ENCODE peak calls at places on chromosomes 13 and 19, in six cellular contexts. S, Z, O, C, J and Y are unnamed samples.
A peak's percentile ranks its signal among the peaks of the same experiment; 100 is the strongest.

GRCh38 chr19:15324791-15325519 is 7.4 kb downstream of the BRD4 start:
- DNase-seq in J (no peak), C (no peak), Z (no peak), S (no peak), O (no peak), Y (no peak)

GRCh38 chr13:39970177-39970846 is 314.9 kb downstream of the COG6 start:
- DNase-seq in J (no peak), C (no peak), O (no peak), Z (no peak), S (no peak), Y (no peak)

GRCh38 chr13:110680852-110681251 is 25.1 kb downstream of the CARS2 start:
- DNase-seq in J (peak; percentile 41), S (peak; percentile 43), O (peak; percentile 10), Z (peak; percentile 31), C (no peak), Y (peak; percentile 69)

GRCh38 chr19:41691268-41691970 is 3.3 kb upstream of the CEACAM7 start:
- DNase-seq in J (no peak), O (no peak), Z (peak; percentile 51), C (no peak), S (peak; percentile 76), Y (peak; percentile 67)

GRCh38 chr19:31449379-31449778 is 100.1 kb upstream of the TSHZ3 start:
- DNase-seq in O (no peak), Z (no peak), J (no peak), C (no peak), S (no peak), Y (no peak)

GRCh38 chr13:50691176-50691681 is 152.3 kb downstream of the DLEU7 start:
- DNase-seq in Z (no peak), S (no peak), O (no peak), C (no peak), J (no peak), Y (no peak)

GRCh38 chr13:48000559-48001126 is 430 bp downstream of the SUCLA2 start:
- DNase-seq in Z (peak; percentile 20), J (no peak), O (no peak), S (peak; percentile 5), C (no peak), Y (no peak)

GRCh38 chr13:98972627-98973026 is 5.2 kb downstream of the DOCK9 start:
- DNase-seq in C (no peak), Z (no peak), S (no peak), J (no peak), O (peak; percentile 78), Y (no peak)

GRCh38 chr13:99190147-99190985 is 10.3 kb upstream of the UBAC2 start:
- DNase-seq in S (no peak), O (no peak), C (no peak), Z (no peak), J (no peak), Y (no peak)

GRCh38 chr13:98517576-98518310 is 59.2 kb downstream of the STK24 start:
- DNase-seq in O (no peak), C (peak; percentile 66), J (no peak), Z (no peak), S (no peak), Y (no peak)

GRCh38 chr19:9431475-9431874 is 3.9 kb downstream of the ZNF266 start:
- DNase-seq in Z (peak; percentile 32), S (no peak), J (no peak), O (no peak), C (no peak), Y (peak; percentile 59)

GRCh38 chr13:39777527-39778061 is 122.1 kb downstream of the COG6 start:
- DNase-seq in O (peak; percentile 32), J (no peak), S (peak; percentile 8), Z (no peak), C (no peak), Y (no peak)

GRCh38 chr19:19234220-19234816 is 22.6 kb downstream of the NCAN start:
- DNase-seq in S (no peak), Z (no peak), C (no peak), O (no peak), J (no peak), Y (no peak)

GRCh38 chr19:53102701-53103140 is 501 bp downstream of the ZNF160 start:
- DNase-seq in C (no peak), O (no peak), J (no peak), S (no peak), Z (no peak), Y (peak; percentile 69)

GRCh38 chr13:27929868-27930267 is 10.1 kb downstream of the PDX1 start:
- DNase-seq in C (no peak), S (no peak), J (no peak), O (no peak), Z (no peak), Y (no peak)

GRCh38 chr19:13574933-13575332 is 68.7 kb upstream of the CACNA1A start:
- DNase-seq in J (peak; percentile 7), O (peak; percentile 16), Z (peak; percentile 49), S (peak; percentile 12), C (no peak), Y (peak; percentile 43)

GRCh38 chr13:23674795-23675640 is 104.8 kb downstream of the TNFRSF19 start:
- DNase-seq in Z (no peak), O (no peak), C (no peak), S (peak; percentile 57), J (peak; percentile 44), Y (no peak)

DNA sequence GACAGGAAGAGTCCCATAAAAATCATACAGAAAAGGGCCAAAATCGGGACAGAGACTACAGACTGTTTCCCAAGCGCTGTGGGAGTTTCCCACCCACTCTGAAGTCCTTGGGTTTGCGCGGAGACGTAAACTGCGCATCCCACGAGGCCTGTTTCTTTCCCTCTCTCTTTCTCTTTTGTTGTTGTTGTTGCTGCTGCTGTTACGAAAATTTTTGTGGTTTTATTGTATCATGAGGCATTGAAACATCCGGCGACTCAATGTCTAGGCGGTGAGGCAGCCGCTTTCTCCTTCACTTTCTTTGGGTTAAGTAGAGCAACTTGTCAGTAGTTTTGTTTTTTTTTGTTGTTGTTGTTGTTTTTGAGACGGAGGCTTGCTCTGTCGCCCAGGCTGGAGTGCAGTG is 1.6 kb upstream of the PPP1R12C start:
- DNase-seq in O (no peak), C (no peak), Z (no peak), S (no peak), J (no peak), Y (no peak)
- TF ChIP-seq REST in O (no peak), C (no peak), Z (no peak), S (no peak), J (no peak), Y (no peak)

GRCh38 chr19:18089726-18090125 is 3.0 kb upstream of the IL12RB1 start:
- DNase-seq in Z (no peak), J (no peak), C (no peak), O (no peak), S (no peak), Y (no peak)

GRCh38 chr19:18093439-18094161 is 4.0 kb upstream of the MAST3 start:
- DNase-seq in Z (peak; percentile 89), J (peak; percentile 47), O (peak; percentile 64), S (peak; percentile 52), C (no peak), Y (peak; percentile 48)

GRCh38 chr19:18086590-18087138 is at the start of gene IL12RB1:
- DNase-seq in J (no peak), O (no peak), S (no peak), Z (no peak), C (peak; percentile 44), Y (no peak)

GRCh38 chr19:18091217-18091608 is 4.5 kb upstream of the IL12RB1 start:
- DNase-seq in C (peak; percentile 66), S (no peak), J (no peak), Z (peak; percentile 53), O (no peak), Y (no peak)

DNA sequence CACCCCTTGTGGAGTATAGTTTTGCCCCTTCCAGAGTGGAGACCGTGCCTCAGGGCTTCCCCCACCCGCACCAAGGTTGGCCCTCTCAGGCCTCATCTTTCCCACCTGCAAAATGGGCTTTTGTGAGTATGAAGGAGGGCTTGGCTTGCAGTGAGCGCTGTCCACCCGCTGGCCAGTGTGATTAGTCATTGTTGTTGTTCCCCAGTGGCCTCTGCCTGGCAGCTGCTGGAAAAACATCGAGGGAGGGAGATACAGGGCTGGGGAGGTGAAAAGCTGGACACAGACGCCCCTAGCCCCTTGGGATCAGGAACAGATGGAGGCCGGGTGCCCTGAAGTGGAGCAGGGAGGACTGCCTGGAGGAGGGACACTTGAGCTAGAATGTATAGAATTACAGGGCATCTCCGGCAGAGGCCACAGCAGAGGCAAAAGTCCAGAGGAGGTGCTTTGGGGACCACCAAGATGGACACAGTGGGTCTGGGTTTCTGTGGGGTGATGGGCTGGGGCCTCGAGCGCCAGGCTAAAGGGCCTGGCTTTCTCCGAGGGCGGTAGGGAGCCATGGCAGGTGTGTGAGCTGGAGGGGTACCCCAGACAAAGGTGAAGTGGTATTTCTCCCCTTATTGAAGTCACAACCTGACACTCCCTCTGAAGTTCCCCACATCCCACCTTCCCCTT is 3.9 kb upstream of the IL12RB1 start:
- DNase-seq in C (no peak), Z (peak; percentile 46), J (no peak), O (no peak), S (no peak), Y (no peak)
- TF ChIP-seq MAX in C (no peak), Z (no peak), J (no peak), O (no peak), S (no peak), Y (no peak)

DNA sequence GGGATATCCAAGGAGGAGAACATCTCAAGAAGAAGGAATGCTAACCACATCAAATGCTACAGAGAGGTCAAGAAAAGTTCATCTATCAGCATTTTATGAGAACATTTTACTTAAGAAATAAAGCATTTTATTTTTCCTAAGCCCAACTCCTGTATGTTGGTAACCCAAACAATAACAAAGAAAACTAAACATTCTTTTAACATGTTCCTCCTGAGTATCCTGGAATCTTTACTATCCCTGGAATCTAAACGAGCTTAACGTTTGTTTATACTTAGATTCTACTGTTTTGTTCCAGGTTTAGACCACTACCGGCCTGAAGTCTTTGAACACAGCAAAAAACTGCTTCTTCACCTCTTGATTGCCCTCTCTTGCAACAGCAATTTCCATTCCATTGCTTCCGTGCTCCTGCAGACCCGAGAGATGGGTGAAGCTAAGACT is 89.7 kb downstream of the ZAR1L start:
- DNase-seq in O (no peak), J (no peak), C (no peak), S (no peak), Z (no peak), Y (no peak)
- TF ChIP-seq REST in O (no peak), J (no peak), C (no peak), S (no peak), Z (no peak), Y (no peak)

GRCh38 chr19:6354098-6354674 is 7.1 kb upstream of the CLPP start:
- DNase-seq in J (no peak), O (no peak), C (no peak), Z (no peak), S (no peak), Y (no peak)

GRCh38 chr19:6359517-6359916 is 1.8 kb upstream of the CLPP start:
- DNase-seq in C (no peak), S (no peak), O (no peak), Z (no peak), J (no peak), Y (no peak)

GRCh38 chr19:6359942-6360341 is 1.4 kb upstream of the CLPP start:
- DNase-seq in C (no peak), Z (no peak), J (no peak), S (no peak), O (no peak), Y (no peak)

GRCh38 chr19:6357174-6357573 is 4.2 kb upstream of the CLPP start:
- DNase-seq in J (no peak), Z (no peak), S (no peak), C (no peak), O (no peak), Y (no peak)

DNA sequence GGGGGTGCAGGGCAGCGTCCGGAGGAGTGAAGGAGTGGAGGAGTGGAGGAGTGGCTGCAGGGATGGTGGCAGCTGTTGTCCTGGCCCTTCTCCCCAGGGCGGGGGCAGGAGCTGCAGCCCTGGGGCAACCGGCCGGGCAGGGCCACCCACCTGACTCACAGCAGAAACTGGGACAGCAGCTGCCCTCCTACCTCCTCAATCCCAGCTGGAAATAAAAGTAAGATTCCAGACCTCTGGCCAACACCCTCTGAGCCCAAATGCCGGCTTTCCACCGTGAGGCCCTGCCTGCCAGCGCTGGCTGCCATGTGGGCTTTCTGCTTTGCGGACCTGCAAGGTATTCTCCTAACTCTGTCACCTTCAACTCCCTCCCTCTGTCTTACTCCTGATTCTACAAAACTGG is 3.3 kb upstream of the CLPP start:
- DNase-seq in Z (no peak), J (no peak), S (no peak), C (no peak), O (no peak), Y (no peak)
- TF ChIP-seq MAX in Z (no peak), J (no peak), S (no peak), C (no peak), O (no peak), Y (no peak)